ENCODE peak calls at places on chromosome 18, in six cellular contexts. O is esophagus muscularis mucosa, A is SK-N-SH, X is thoracic aorta, Z is RWPE2, E is right cardiac atrium. L is an unnamed sample.

GRCh38 chr18:8703781-8704301 is 1.5 kb upstream of the MTCL1 start:
- DNase-seq in A (no peak), E (peak; percentile 53), X (no peak), O (no peak), Z (no peak), L (peak; percentile 53)

GRCh38 chr18:8116346-8117007 is 492.8 kb upstream of the RAB12 start:
- DNase-seq in Z (no peak), X (no peak), E (no peak), O (no peak), A (no peak), L (no peak)

GRCh38 chr18:31156831-31157763 is 5.6 kb downstream of the DSC1 start:
- DNase-seq in E (no peak), X (no peak), Z (no peak), O (no peak), A (no peak), L (no peak)

GRCh38 chr18:54946149-54946581 is 13.1 kb downstream of the CCDC68 start:
- DNase-seq in A (no peak), Z (no peak), E (peak; percentile 67), X (no peak), O (peak; percentile 80), L (no peak)

GRCh38 chr18:63161728-63162195 is 157.8 kb downstream of the BCL2 start:
- DNase-seq in E (peak; percentile 62), O (peak; percentile 93), X (peak; percentile 68), A (no peak), Z (no peak), L (peak; percentile 84)

GRCh38 chr18:48165104-48165866 is 234.8 kb upstream of the SMAD2 start:
- DNase-seq in E (no peak), A (no peak), Z (no peak), X (no peak), O (no peak), L (no peak)

GRCh38 chr18:44579745-44580144 is 100.9 kb upstream of the SETBP1 start:
- DNase-seq in X (no peak), A (no peak), O (no peak), E (no peak), Z (no peak), L (no peak)

GRCh38 chr18:66640431-66640830 is 36.5 kb upstream of the CDH19 start:
- DNase-seq in X (no peak), Z (no peak), E (peak; percentile 63), A (no peak), O (no peak), L (peak; percentile 57)

GRCh38 chr18:22309191-22309590 is 108.5 kb downstream of the CTAGE1 start:
- DNase-seq in X (no peak), E (no peak), A (no peak), Z (no peak), O (no peak), L (no peak)

GRCh38 chr18:21996261-21996892 is 173.0 kb upstream of the GATA6 start:
- DNase-seq in X (no peak), E (no peak), O (no peak), A (no peak), Z (no peak), L (peak; percentile 72)

GRCh38 chr18:37398248-37398920 is 167.2 kb downstream of the CELF4 start:
- DNase-seq in E (no peak), Z (no peak), O (no peak), A (no peak), X (no peak), L (no peak)

GRCh38 chr18:67599277-67599676 is 82.8 kb upstream of the DSEL start:
- DNase-seq in O (no peak), A (peak; percentile 57), X (no peak), E (no peak), Z (no peak), L (no peak)

GRCh38 chr18:58222439-58223125 is 178.6 kb downstream of the NEDD4L start:
- DNase-seq in O (no peak), E (no peak), Z (no peak), A (no peak), X (no peak), L (no peak)
- H3K4me3 ChIP-seq in O (no peak overlapping the region), E (no peak overlapping the region), Z (peak overlapping the region; percentile 50), A (no peak overlapping the region), X (no peak overlapping the region), L (no peak overlapping the region)

GRCh38 chr18:2900742-2901404 is 54.1 kb downstream of the EMILIN2 start:
- DNase-seq in Z (no peak), X (no peak), A (no peak), E (no peak), O (no peak), L (no peak)

GRCh38 chr18:2901405-2901989 is 54.7 kb downstream of the EMILIN2 start:
- DNase-seq in E (no peak), Z (no peak), A (no peak), X (no peak), O (no peak), L (no peak)

GRCh38 chr18:2905802-2906521 is 59.2 kb downstream of the EMILIN2 start:
- DNase-seq in O (no peak), A (peak; percentile 82), E (peak; percentile 91), Z (no peak), X (no peak), L (peak; percentile 85)

GRCh38 chr18:2903006-2903405 is 56.2 kb downstream of the EMILIN2 start:
- DNase-seq in A (peak; percentile 36), Z (no peak), O (no peak), X (no peak), E (peak; percentile 88), L (peak; percentile 86)

GRCh38 chr18:2902327-2902726 is 55.5 kb downstream of the EMILIN2 start:
- DNase-seq in A (no peak), O (no peak), X (no peak), E (no peak), Z (no peak), L (no peak)
- H3K4me1 ChIP-seq in A (peaks cover 8% of the 10 kb centered on the region), O (peaks cover 25% of the 10 kb centered on the region), X (no peaks in the 10 kb centered on the region), E (no peaks in the 10 kb centered on the region), Z (peaks cover 3% of the 10 kb centered on the region), L (peaks cover 25% of the 10 kb centered on the region)

GRCh38 chr18:25103468-25104155 is 248.4 kb downstream of the ZNF521 start:
- DNase-seq in X (no peak), O (no peak), E (no peak), A (no peak), Z (no peak), L (no peak)
- H3K4me3 ChIP-seq in X (no peak overlapping the region), O (no peak overlapping the region), E (no peak overlapping the region), A (no peak overlapping the region), Z (no peak overlapping the region), L (no peak overlapping the region)

DNA sequence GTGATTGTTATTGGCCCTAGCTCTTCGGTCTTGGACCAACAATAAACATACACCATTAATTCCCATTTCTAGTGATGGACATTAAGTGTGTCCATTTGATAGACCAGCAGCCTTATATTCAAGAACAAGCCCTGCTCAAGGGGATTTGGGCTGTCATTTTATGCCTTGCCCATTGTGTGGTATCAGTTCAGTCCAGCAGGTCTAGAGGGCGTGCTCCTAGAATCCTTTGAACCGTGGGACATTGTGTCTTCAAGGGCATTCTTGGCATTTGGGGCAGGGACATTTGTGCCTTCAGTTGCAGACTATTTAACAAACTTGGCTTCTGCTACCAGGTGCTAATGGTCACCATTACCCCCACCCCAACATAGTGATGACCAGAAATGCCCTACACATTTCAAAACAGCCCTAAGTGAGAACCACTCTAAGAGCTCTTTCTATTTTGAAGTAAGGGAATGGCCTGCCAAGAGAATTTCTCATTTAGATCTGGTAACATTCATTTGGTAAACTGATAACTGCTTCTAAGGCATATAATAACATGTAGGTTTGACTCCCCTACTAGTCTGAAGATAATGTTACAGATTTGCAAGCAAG is 284.7 kb downstream of the ALPK2 start:
- DNase-seq in X (no peak), Z (no peak), E (no peak), A (no peak), O (peak; percentile 75), L (no peak)
- H3K4me1 ChIP-seq in X (no peaks in the 10 kb centered on the region), Z (no peaks in the 10 kb centered on the region), E (no peaks in the 10 kb centered on the region), A (no peaks in the 10 kb centered on the region), O (peaks cover 4% of the 10 kb centered on the region), L (peaks cover 2% of the 10 kb centered on the region)

DNA sequence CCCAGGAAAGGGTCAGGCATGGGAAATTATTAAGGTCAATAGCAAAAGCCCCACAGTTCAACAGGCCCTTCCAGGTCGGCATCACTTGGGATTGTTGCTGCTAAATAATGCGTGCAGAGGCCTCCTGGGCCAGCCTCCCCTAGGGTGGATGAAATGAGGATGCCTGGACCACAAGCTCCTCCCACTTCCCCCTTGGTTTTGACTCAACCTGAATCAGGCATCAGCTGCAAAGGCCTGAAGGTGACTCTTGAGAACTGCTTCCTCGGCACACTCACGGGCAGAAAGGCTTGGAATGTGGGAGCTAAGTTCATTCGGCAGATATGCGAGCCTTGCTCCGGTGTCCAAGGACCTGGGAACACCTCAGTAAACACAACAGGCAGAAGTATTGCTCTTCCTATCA is 69.3 kb downstream of the MBP start:
- DNase-seq in E (no peak), Z (no peak), X (no peak), A (no peak), O (no peak), L (no peak)
- H3K4me3 ChIP-seq in E (no peak overlapping the region), Z (no peak overlapping the region), X (no peak overlapping the region), A (no peak overlapping the region), O (no peak overlapping the region), L (no peak overlapping the region)

DNA sequence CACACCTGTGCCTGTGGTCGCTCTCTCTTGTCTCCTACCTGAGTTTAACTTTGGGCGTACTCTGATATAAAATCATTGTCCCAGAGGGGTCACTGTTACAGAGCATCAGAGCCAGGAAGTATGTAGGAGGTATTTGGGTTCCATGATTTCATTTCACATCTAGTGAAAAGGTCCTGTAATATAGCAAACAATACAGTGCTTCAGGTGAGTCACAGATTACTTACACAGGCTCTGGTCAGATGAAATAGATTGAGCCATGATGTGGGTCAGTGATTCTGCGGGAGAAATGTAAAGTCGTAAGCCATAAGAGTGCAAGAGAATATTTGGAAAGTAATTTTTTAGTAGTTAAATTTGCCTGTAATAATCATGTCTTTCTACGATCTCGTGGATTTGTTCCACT is 70.2 kb downstream of the SOCS6 start:
- DNase-seq in A (no peak), Z (no peak), X (no peak), O (no peak), E (no peak), L (no peak)
- H3K4me1 ChIP-seq in A (peaks cover 9% of the 10 kb centered on the region), Z (peaks cover 33% of the 10 kb centered on the region), X (no peaks in the 10 kb centered on the region), O (no peaks in the 10 kb centered on the region), E (no peaks in the 10 kb centered on the region), L (peaks cover 8% of the 10 kb centered on the region)

GRCh38 chr18:2980607-2980923 is 32.4 kb downstream of the LPIN2 start:
- DNase-seq in X (no peak), A (no peak), O (no peak), E (no peak), Z (no peak), L (no peak)

GRCh38 chr18:2979871-2980606 is 32.9 kb downstream of the LPIN2 start:
- DNase-seq in O (no peak), X (no peak), E (peak; percentile 37), Z (no peak), A (no peak), L (no peak)

GRCh38 chr18:2983296-2983695 is 29.6 kb downstream of the LPIN2 start:
- DNase-seq in X (no peak), A (no peak), O (no peak), E (no peak), Z (no peak), L (no peak)

GRCh38 chr18:2982452-2983172 is 30.3 kb downstream of the LPIN2 start:
- DNase-seq in X (no peak), Z (no peak), E (no peak), O (no peak), A (no peak), L (no peak)

DNA sequence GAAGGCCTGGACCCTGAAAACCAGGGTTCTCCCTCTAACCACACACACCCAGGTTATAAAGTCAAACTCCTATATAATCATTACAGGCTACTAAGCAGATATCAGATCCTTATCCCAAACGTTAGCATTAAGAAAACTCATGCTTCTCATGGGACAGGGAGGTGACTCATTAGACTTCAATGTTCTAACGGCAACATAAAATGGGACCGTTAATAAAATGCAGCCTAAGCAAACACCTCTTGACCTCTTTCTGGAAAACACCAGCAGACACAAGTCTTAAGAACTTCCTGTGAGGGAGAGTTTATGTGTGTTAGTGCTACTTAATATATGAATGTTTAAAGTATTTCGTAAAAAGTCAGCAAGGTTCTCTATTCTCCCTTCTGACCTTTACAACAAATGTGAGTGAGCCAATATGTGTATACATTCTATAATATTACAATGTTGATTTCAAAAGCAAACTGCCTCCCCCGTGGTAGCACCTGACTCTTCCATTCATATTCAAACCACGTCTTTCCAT is 31.7 kb downstream of the LPIN2 start:
- DNase-seq in E (no peak), Z (no peak), O (no peak), X (no peak), A (no peak), L (no peak)
- H3K4me3 ChIP-seq in E (no peak overlapping the region), Z (no peak overlapping the region), O (peak overlapping the region; percentile 6), X (peak overlapping the region; percentile 37), A (no peak overlapping the region), L (no peak overlapping the region)